ENCODE peak calls at places on chromosomes 5 and 9, in five cellular contexts. W, H, N, Y and D are unnamed samples.

GRCh38 chr9:110049699-110050450 is 158.1 kb downstream of the C9orf152 start:
- DNase-seq in W (no peak), N (no peak), H (peak; percentile 55), Y (no peak), D (no peak)

GRCh38 chr9:137041134-137041533 is 4.8 kb downstream of the NPDC1 start:
- DNase-seq in W (no peak), N (no peak), Y (no peak), H (no peak), D (no peak)

GRCh38 chr9:93060746-93061259 is 2.3 kb downstream of the SUSD3 start:
- DNase-seq in N (no peak), W (no peak), H (no peak), Y (no peak), D (no peak)

GRCh38 chr9:96320749-96321280 is 18.8 kb upstream of the HSD17B3 start:
- DNase-seq in H (peak; percentile 15), W (no peak), Y (no peak), N (no peak), D (no peak)

GRCh38 chr5:144032375-144032774 is 138.1 kb downstream of the YIPF5 start:
- DNase-seq in H (no peak), N (no peak), Y (no peak), W (no peak), D (peak; percentile 0)

GRCh38 chr5:60943624-60944023 is 1.2 kb downstream of the ERCC8 start:
- DNase-seq in H (no peak), N (no peak), W (no peak), Y (no peak), D (no peak)

GRCh38 chr5:443239-444151 is 519 bp downstream of the EXOC3 start:
- DNase-seq in Y (peak; percentile 64), W (no peak), N (peak; percentile 61), H (no peak), D (no peak)

GRCh38 chr5:132491368-132492364 is 1.1 kb upstream of the IRF1 start:
- DNase-seq in N (peak; percentile 56), Y (no peak), W (no peak), H (peak; percentile 21), D (no peak)

GRCh38 chr9:121326924-121327613 is 43.0 kb downstream of the STOM start:
- DNase-seq in N (no peak), Y (no peak), H (no peak), W (no peak), D (no peak)

GRCh38 chr5:123122273-123122672 is 33.2 kb downstream of the PRDM6 start:
- DNase-seq in N (no peak), Y (no peak), W (no peak), H (no peak), D (no peak)

GRCh38 chr5:151138114-151138513 is 19.5 kb downstream of the ANXA6 start:
- DNase-seq in Y (no peak), N (no peak), W (no peak), H (no peak), D (no peak)

GRCh38 chr9:5870691-5871090 is 20.0 kb upstream of the MLANA start:
- DNase-seq in N (no peak), W (no peak), Y (peak; percentile 14), H (no peak), D (peak; percentile 35)

GRCh38 chr5:153959134-153959957 is 79.4 kb downstream of the FAM114A2 start:
- DNase-seq in Y (no peak), H (peak; percentile 84), N (no peak), W (no peak), D (no peak)

GRCh38 chr9:110536802-110537201 is 42.7 kb downstream of the SVEP1 start:
- DNase-seq in W (no peak), Y (no peak), H (no peak), N (no peak), D (no peak)

GRCh38 chr5:126543660-126544059 is 51.4 kb downstream of the ALDH7A1 start:
- DNase-seq in W (no peak), Y (no peak), N (no peak), H (no peak), D (no peak)

GRCh38 chr9:132857601-132858342 is 20.3 kb downstream of the AK8 start:
- DNase-seq in W (no peak), Y (no peak), H (peak; percentile 62), N (no peak), D (peak; percentile 21)

GRCh38 chr9:38183994-38184568 is 115.1 kb upstream of the SHB start:
- DNase-seq in W (no peak), N (no peak), Y (peak; percentile 62), H (no peak), D (no peak)

GRCh38 chr5:14250094-14250777 is 107.1 kb downstream of the TRIO start:
- DNase-seq in W (no peak), N (no peak), Y (peak; percentile 97), H (peak; percentile 85), D (peak; percentile 87)

GRCh38 chr9:134192951-134193731 is 28.8 kb upstream of the RNU6ATAC start:
- DNase-seq in N (peak; percentile 41), Y (no peak), H (no peak), W (no peak), D (peak; percentile 74)

GRCh38 chr5:117889592-117889991 is 1098.8 kb downstream of the DTWD2 start:
- DNase-seq in Y (no peak), N (no peak), W (no peak), H (no peak), D (no peak)

GRCh38 chr5:58849995-58850667 is 267.3 kb downstream of the RAB3C start:
- DNase-seq in Y (no peak), H (peak; percentile 93), N (no peak), W (no peak), D (peak; percentile 31)

GRCh38 chr9:20243866-20244647 is 378.2 kb downstream of the MLLT3 start:
- DNase-seq in W (no peak), N (no peak), H (peak; percentile 26), Y (no peak), D (no peak)